ENCODE peak calls at places on chromosomes 2 and 18, in six cellular contexts. One of them, this sample, is unnamed.

GRCh38 chr18:48300463-48300961 is 108.7 kb downstream of the ZBTB7C start:
- DNase-seq in T-cell: no peak
- DNase-seq in skeletal muscle cell: no peak
- DNase-seq in NCI-H2029 treated with DMSO at 0.1 percent for 48 hours: peak
- DNase-seq in heart left ventricle: no peak
- DNase-seq in cardiac fibroblast: no peak
- DNase-seq in this sample: no peak

GRCh38 chr2:171244466-171244969 is 83.8 kb upstream of the TLK1 start:
- DNase-seq in T-cell: no peak
- DNase-seq in heart left ventricle: no peak
- DNase-seq in NCI-H2029 treated with DMSO at 0.1 percent for 48 hours: no peak
- DNase-seq in cardiac fibroblast: peak
- DNase-seq in skeletal muscle cell: peak
- DNase-seq in this sample: no peak

GRCh38 chr2:226873051-226873620 is 37.3 kb downstream of the RHBDD1 start:
- DNase-seq in cardiac fibroblast: peak
- DNase-seq in heart left ventricle: no peak
- DNase-seq in skeletal muscle cell: no peak
- DNase-seq in T-cell: no peak
- DNase-seq in NCI-H2029 treated with DMSO at 0.1 percent for 48 hours: no peak
- DNase-seq in this sample: no peak

GRCh38 chr2:37782155-37782673 is 110.8 kb upstream of the CDC42EP3 start:
- DNase-seq in heart left ventricle: no peak
- DNase-seq in cardiac fibroblast: no peak
- DNase-seq in NCI-H2029 treated with DMSO at 0.1 percent for 48 hours: no peak
- DNase-seq in skeletal muscle cell: no peak
- DNase-seq in T-cell: no peak
- DNase-seq in this sample: no peak

GRCh38 chr18:35139517-35139916 is 98.3 kb downstream of the MAPRE2 start:
- DNase-seq in T-cell: no peak
- DNase-seq in heart left ventricle: no peak
- DNase-seq in NCI-H2029 treated with DMSO at 0.1 percent for 48 hours: no peak
- DNase-seq in skeletal muscle cell: no peak
- DNase-seq in cardiac fibroblast: no peak
- DNase-seq in this sample: no peak

GRCh38 chr18:32530947-32531651 is 60.4 kb upstream of the GAREM1 start:
- DNase-seq in heart left ventricle: no peak
- DNase-seq in NCI-H2029 treated with DMSO at 0.1 percent for 48 hours: no peak
- DNase-seq in T-cell: no peak
- DNase-seq in cardiac fibroblast: peak
- DNase-seq in skeletal muscle cell: peak
- DNase-seq in this sample: peak

GRCh38 chr2:183752571-183752970 is 628.3 kb downstream of the NUP35 start:
- DNase-seq in skeletal muscle cell: no peak
- DNase-seq in NCI-H2029 treated with DMSO at 0.1 percent for 48 hours: no peak
- DNase-seq in cardiac fibroblast: no peak
- DNase-seq in heart left ventricle: no peak
- DNase-seq in T-cell: no peak
- DNase-seq in this sample: no peak

GRCh38 chr2:30736461-30737325 is 70.6 kb downstream of the CAPN13 start:
- DNase-seq in heart left ventricle: no peak
- DNase-seq in cardiac fibroblast: no peak
- DNase-seq in T-cell: no peak
- DNase-seq in skeletal muscle cell: no peak
- DNase-seq in NCI-H2029 treated with DMSO at 0.1 percent for 48 hours: peak
- DNase-seq in this sample: no peak

GRCh38 chr2:10548626-10549025 is 100.5 kb upstream of the ODC1 start:
- DNase-seq in NCI-H2029 treated with DMSO at 0.1 percent for 48 hours: no peak
- DNase-seq in T-cell: no peak
- DNase-seq in heart left ventricle: no peak
- DNase-seq in skeletal muscle cell: no peak
- DNase-seq in cardiac fibroblast: peak
- DNase-seq in this sample: no peak

GRCh38 chr2:134253117-134253704 is 661 bp upstream of the MGAT5 start:
- DNase-seq in T-cell: no peak
- DNase-seq in skeletal muscle cell: no peak
- DNase-seq in cardiac fibroblast: no peak
- DNase-seq in heart left ventricle: no peak
- DNase-seq in NCI-H2029 treated with DMSO at 0.1 percent for 48 hours: peak
- DNase-seq in this sample: no peak

GRCh38 chr2:85920810-85921545 is 32.2 kb upstream of the ST3GAL5 start:
- DNase-seq in T-cell: no peak
- DNase-seq in cardiac fibroblast: peak
- DNase-seq in NCI-H2029 treated with DMSO at 0.1 percent for 48 hours: no peak
- DNase-seq in heart left ventricle: peak
- DNase-seq in skeletal muscle cell: no peak
- DNase-seq in this sample: no peak

GRCh38 chr2:675460-675859 is 1.7 kb downstream of the TMEM18 start:
- DNase-seq in heart left ventricle: no peak
- DNase-seq in cardiac fibroblast: no peak
- DNase-seq in skeletal muscle cell: no peak
- DNase-seq in NCI-H2029 treated with DMSO at 0.1 percent for 48 hours: no peak
- DNase-seq in T-cell: no peak
- DNase-seq in this sample: no peak

GRCh38 chr2:241456546-241456945 is 51.8 kb downstream of the STK25 start:
- DNase-seq in cardiac fibroblast: no peak
- DNase-seq in skeletal muscle cell: no peak
- DNase-seq in T-cell: no peak
- DNase-seq in NCI-H2029 treated with DMSO at 0.1 percent for 48 hours: no peak
- DNase-seq in heart left ventricle: no peak
- DNase-seq in this sample: no peak

GRCh38 chr2:26530696-26531095 is 52.8 kb upstream of the OTOF start:
- DNase-seq in T-cell: no peak
- DNase-seq in NCI-H2029 treated with DMSO at 0.1 percent for 48 hours: no peak
- DNase-seq in cardiac fibroblast: peak
- DNase-seq in heart left ventricle: no peak
- DNase-seq in skeletal muscle cell: peak
- DNase-seq in this sample: no peak

GRCh38 chr2:86027913-86028762 is 77.5 kb downstream of the POLR1A start:
- DNase-seq in heart left ventricle: no peak
- DNase-seq in cardiac fibroblast: no peak
- DNase-seq in NCI-H2029 treated with DMSO at 0.1 percent for 48 hours: no peak
- DNase-seq in T-cell: no peak
- DNase-seq in skeletal muscle cell: no peak
- DNase-seq in this sample: no peak

GRCh38 chr2:163345795-163346573 is 389.8 kb downstream of the FIGN start:
- DNase-seq in skeletal muscle cell: no peak
- DNase-seq in T-cell: no peak
- DNase-seq in heart left ventricle: no peak
- DNase-seq in cardiac fibroblast: peak
- DNase-seq in NCI-H2029 treated with DMSO at 0.1 percent for 48 hours: peak
- DNase-seq in this sample: no peak

GRCh38 chr2:235856820-235857185 is 311.4 kb downstream of the GBX2 start:
- DNase-seq in cardiac fibroblast: no peak
- DNase-seq in skeletal muscle cell: no peak
- DNase-seq in T-cell: no peak
- DNase-seq in heart left ventricle: no peak
- DNase-seq in NCI-H2029 treated with DMSO at 0.1 percent for 48 hours: no peak
- DNase-seq in this sample: no peak

GRCh38 chr2:201939366-201939985 is 94.2 kb upstream of the FZD7 start:
- DNase-seq in T-cell: no peak
- DNase-seq in skeletal muscle cell: no peak
- DNase-seq in heart left ventricle: no peak
- DNase-seq in NCI-H2029 treated with DMSO at 0.1 percent for 48 hours: no peak
- DNase-seq in cardiac fibroblast: no peak
- DNase-seq in this sample: no peak

GRCh38 chr18:57428221-57429150 is 6.7 kb upstream of the ONECUT2 start:
- DNase-seq in skeletal muscle cell: no peak
- DNase-seq in heart left ventricle: no peak
- DNase-seq in T-cell: no peak
- DNase-seq in cardiac fibroblast: no peak
- DNase-seq in NCI-H2029 treated with DMSO at 0.1 percent for 48 hours: no peak
- DNase-seq in this sample: no peak

GRCh38 chr2:27123302-27124150 is at the start of gene ABHD1:
- DNase-seq in NCI-H2029 treated with DMSO at 0.1 percent for 48 hours: no peak
- DNase-seq in heart left ventricle: peak
- DNase-seq in skeletal muscle cell: no peak
- DNase-seq in T-cell: peak
- DNase-seq in cardiac fibroblast: no peak
- DNase-seq in this sample: no peak

GRCh38 chr2:98216611-98217010 is 129.6 kb downstream of the VWA3B start:
- DNase-seq in skeletal muscle cell: no peak
- DNase-seq in T-cell: no peak
- DNase-seq in NCI-H2029 treated with DMSO at 0.1 percent for 48 hours: no peak
- DNase-seq in cardiac fibroblast: no peak
- DNase-seq in heart left ventricle: no peak
- DNase-seq in this sample: peak

GRCh38 chr2:240405654-240406313 is 29.7 kb upstream of the GPC1 start:
- DNase-seq in cardiac fibroblast: no peak
- DNase-seq in T-cell: no peak
- DNase-seq in skeletal muscle cell: no peak
- DNase-seq in heart left ventricle: peak
- DNase-seq in NCI-H2029 treated with DMSO at 0.1 percent for 48 hours: no peak
- DNase-seq in this sample: no peak

GRCh38 chr2:156445311-156446218 is 9.4 kb downstream of the GPD2 start:
- DNase-seq in NCI-H2029 treated with DMSO at 0.1 percent for 48 hours: no peak
- DNase-seq in cardiac fibroblast: peak
- DNase-seq in heart left ventricle: no peak
- DNase-seq in skeletal muscle cell: peak
- DNase-seq in T-cell: no peak
- DNase-seq in this sample: no peak

GRCh38 chr2:55418072-55418471 is 1.6 kb downstream of the CCDC88A start:
- DNase-seq in skeletal muscle cell: no peak
- DNase-seq in heart left ventricle: no peak
- DNase-seq in cardiac fibroblast: peak
- DNase-seq in NCI-H2029 treated with DMSO at 0.1 percent for 48 hours: no peak
- DNase-seq in T-cell: no peak
- DNase-seq in this sample: no peak

GRCh38 chr2:237159006-237159897 is 73.6 kb downstream of the COPS8 start:
- DNase-seq in heart left ventricle: no peak
- DNase-seq in T-cell: no peak
- DNase-seq in cardiac fibroblast: peak
- DNase-seq in NCI-H2029 treated with DMSO at 0.1 percent for 48 hours: peak
- DNase-seq in skeletal muscle cell: no peak
- DNase-seq in this sample: no peak

GRCh38 chr2:241894056-241894641 is 24.6 kb downstream of the RTP5 start:
- DNase-seq in T-cell: no peak
- DNase-seq in cardiac fibroblast: no peak
- DNase-seq in NCI-H2029 treated with DMSO at 0.1 percent for 48 hours: no peak
- DNase-seq in skeletal muscle cell: no peak
- DNase-seq in heart left ventricle: no peak
- DNase-seq in this sample: no peak

GRCh38 chr18:59957957-59958356 is 58.2 kb downstream of the PMAIP1 start:
- DNase-seq in heart left ventricle: peak
- DNase-seq in NCI-H2029 treated with DMSO at 0.1 percent for 48 hours: peak
- DNase-seq in skeletal muscle cell: peak
- DNase-seq in cardiac fibroblast: peak
- DNase-seq in T-cell: no peak
- DNase-seq in this sample: no peak

GRCh38 chr2:239326831-239327535 is 73.8 kb downstream of the HDAC4 start:
- DNase-seq in NCI-H2029 treated with DMSO at 0.1 percent for 48 hours: no peak
- DNase-seq in cardiac fibroblast: no peak
- DNase-seq in heart left ventricle: peak
- DNase-seq in skeletal muscle cell: no peak
- DNase-seq in T-cell: peak
- DNase-seq in this sample: no peak

GRCh38 chr2:236667526-236667925 is 97.9 kb downstream of the ACKR3 start:
- DNase-seq in skeletal muscle cell: no peak
- DNase-seq in T-cell: no peak
- DNase-seq in heart left ventricle: no peak
- DNase-seq in NCI-H2029 treated with DMSO at 0.1 percent for 48 hours: no peak
- DNase-seq in cardiac fibroblast: no peak
- DNase-seq in this sample: no peak

GRCh38 chr2:47249427-47249826 is 94.3 kb upstream of the STPG4 start:
- DNase-seq in T-cell: no peak
- DNase-seq in skeletal muscle cell: no peak
- DNase-seq in cardiac fibroblast: peak
- DNase-seq in NCI-H2029 treated with DMSO at 0.1 percent for 48 hours: no peak
- DNase-seq in heart left ventricle: no peak
- DNase-seq in this sample: no peak

GRCh38 chr2:20071397-20072383 is 20.3 kb upstream of the LAPTM4A start:
- DNase-seq in heart left ventricle: peak
- DNase-seq in T-cell: no peak
- DNase-seq in NCI-H2029 treated with DMSO at 0.1 percent for 48 hours: no peak
- DNase-seq in skeletal muscle cell: peak
- DNase-seq in cardiac fibroblast: peak
- DNase-seq in this sample: peak

GRCh38 chr2:233990261-233990798 is 60.2 kb upstream of the SPP2 start:
- DNase-seq in skeletal muscle cell: no peak
- DNase-seq in T-cell: peak
- DNase-seq in heart left ventricle: no peak
- DNase-seq in NCI-H2029 treated with DMSO at 0.1 percent for 48 hours: no peak
- DNase-seq in cardiac fibroblast: no peak
- DNase-seq in this sample: no peak

GRCh38 chr2:26738481-26738880 is 25.6 kb upstream of the SLC35F6 start:
- DNase-seq in NCI-H2029 treated with DMSO at 0.1 percent for 48 hours: no peak
- DNase-seq in skeletal muscle cell: no peak
- DNase-seq in heart left ventricle: no peak
- DNase-seq in T-cell: no peak
- DNase-seq in cardiac fibroblast: no peak
- DNase-seq in this sample: no peak

GRCh38 chr2:178268435-178268834 is 74.1 kb downstream of the OSBPL6 start:
- DNase-seq in NCI-H2029 treated with DMSO at 0.1 percent for 48 hours: no peak
- DNase-seq in heart left ventricle: no peak
- DNase-seq in T-cell: no peak
- DNase-seq in skeletal muscle cell: no peak
- DNase-seq in cardiac fibroblast: peak
- DNase-seq in this sample: peak

GRCh38 chr2:207472343-207473202 is 57.2 kb upstream of the CREB1 start:
- DNase-seq in NCI-H2029 treated with DMSO at 0.1 percent for 48 hours: no peak
- DNase-seq in cardiac fibroblast: peak
- DNase-seq in heart left ventricle: no peak
- DNase-seq in T-cell: no peak
- DNase-seq in skeletal muscle cell: no peak
- DNase-seq in this sample: no peak

GRCh38 chr2:9690252-9690651 is 59.5 kb upstream of the YWHAQ start:
- DNase-seq in cardiac fibroblast: peak
- DNase-seq in skeletal muscle cell: peak
- DNase-seq in NCI-H2029 treated with DMSO at 0.1 percent for 48 hours: no peak
- DNase-seq in T-cell: no peak
- DNase-seq in heart left ventricle: peak
- DNase-seq in this sample: peak

GRCh38 chr18:9506046-9506792 is 30.9 kb downstream of the RALBP1 start:
- DNase-seq in skeletal muscle cell: no peak
- DNase-seq in heart left ventricle: no peak
- DNase-seq in cardiac fibroblast: no peak
- DNase-seq in T-cell: no peak
- DNase-seq in NCI-H2029 treated with DMSO at 0.1 percent for 48 hours: peak
- DNase-seq in this sample: no peak

This sample was measured in epithelial cell of prostate.